ENCODE peak calls at places on chromosomes 2 and 18, in seven cellular contexts. R is dermis blood vessel endothelial cell; M is activated CD8-positive, alpha-beta memory T cell treated with anti-CD3 and anti-CD28 coated beads, Interleukin-2, amount 10 ng/mL, durations not matched to agents 7 days and 5 days; W is astrocyte of the hippocampus; T is Calu3; Y is fibroblast of the aortic adventitia; F is A172. B is an unnamed sample.

GRCh38 chr2:46915281-46915810 is at the start of gene MCFD2:
- DNase-seq in M (no peak), F (peak), T (no peak), W (no peak), Y (no peak), R (no peak), B (no peak)

GRCh38 chr2:3386448-3386958 is 7.0 kb downstream of the TRAPPC12 start:
- DNase-seq in R (no peak), M (no peak), W (no peak), T (no peak), Y (no peak), F (no peak), B (no peak)

GRCh38 chr18:68604256-68604655 is 110.7 kb downstream of the TMX3 start:
- DNase-seq in F (no peak), W (peak), T (no peak), Y (peak), R (no peak), M (no peak), B (no peak)

GRCh38 chr2:113157897-113158753 is 15.6 kb upstream of the PSD4 start:
- DNase-seq in M (peak), W (no peak), R (no peak), T (no peak), Y (peak), F (peak), B (peak)

GRCh38 chr2:39377226-39377939 is 59.7 kb downstream of the MAP4K3 start:
- DNase-seq in R (no peak), M (peak), T (no peak), F (no peak), Y (no peak), W (peak), B (peak)

GRCh38 chr2:29080886-29081743 is 6.8 kb upstream of the PCARE start:
- DNase-seq in Y (peak), F (no peak), R (no peak), W (no peak), T (no peak), M (peak), B (no peak)

GRCh38 chr2:231671617-231672350 is 36.5 kb upstream of the PTMA start:
- DNase-seq in T (no peak), F (no peak), Y (no peak), M (no peak), R (no peak), W (no peak), B (no peak)

GRCh38 chr2:38076250-38076709 is 329 bp upstream of the CYP1B1 start:
- DNase-seq in M (peak), Y (peak), T (peak), R (peak), F (peak), W (peak), B (no peak)

GRCh38 chr2:128604045-128604444 is 285.4 kb upstream of the HS6ST1 start:
- DNase-seq in W (no peak), T (no peak), M (no peak), R (no peak), Y (no peak), F (no peak), B (no peak)

GRCh38 chr18:56026505-56026904 is 438.5 kb upstream of the TCF4 start:
- DNase-seq in M (no peak), W (no peak), R (peak), T (no peak), F (no peak), Y (no peak), B (no peak)

GRCh38 chr18:57586243-57587049 is at the start of gene FECH:
- DNase-seq in R (peak), F (peak), Y (peak), T (peak), W (peak), M (peak), B (peak)

GRCh38 chr18:68699043-68699442 is 15.9 kb downstream of the TMX3 start:
- DNase-seq in R (no peak), Y (peak), M (no peak), F (no peak), W (no peak), T (no peak), B (no peak)

B was measured in kidney glomerular epithelial cell.